ENCODE peak calls at places on chromosome 2, in four cellular contexts. V is K562, J is epithelial cell of esophagus, I is ascending aorta. X is an unnamed sample.
A peak's percentile ranks its signal among the peaks of the same experiment; 100 is the strongest.

GRCh38 chr2:26298638-26299393 is 47.1 kb upstream of the SELENOI start:
- DNase-seq in V (no peak), J (peak; percentile 71), I (no peak), X (peak; percentile 64)

GRCh38 chr2:235542728-235543125 is 48.9 kb downstream of the AGAP1 start:
- DNase-seq in V (no peak), J (no peak), I (no peak), X (no peak)

GRCh38 chr2:26692814-26693286 is 328 bp downstream of the KCNK3 start:
- DNase-seq in V (no peak), J (peak; percentile 44), I (no peak), X (no peak)

GRCh38 chr2:37436324-37436723 is 91.9 kb downstream of the QPCT start:
- DNase-seq in V (no peak), J (no peak), I (no peak), X (no peak)

GRCh38 chr2:215880970-215881369 is 132.4 kb downstream of the MREG start:
- DNase-seq in V (peak; percentile 45), J (no peak), I (no peak), X (no peak)

GRCh38 chr2:9781252-9781651 is 62.0 kb upstream of the TAF1B start:
- DNase-seq in V (no peak), J (peak; percentile 97), I (no peak), X (peak; percentile 96)

GRCh38 chr2:235116885-235117492 is 165.2 kb downstream of the SH3BP4 start:
- DNase-seq in V (peak; percentile 15), J (peak; percentile 39), I (no peak), X (peak; percentile 45)

GRCh38 chr2:102826904-102827303 is 65.1 kb downstream of the TMEM182 start:
- DNase-seq in V (peak; percentile 4), J (peak; percentile 15), I (no peak), X (no peak)

GRCh38 chr2:71778514-71779305 is 325.3 kb downstream of the DYSF start:
- DNase-seq in V (no peak), J (no peak), I (no peak), X (no peak)

GRCh38 chr2:239186516-239186915 is 214.3 kb downstream of the HDAC4 start:
- DNase-seq in V (no peak), J (no peak), I (no peak), X (no peak)

GRCh38 chr2:111946294-111947114 is 48.1 kb downstream of the MERTK start:
- DNase-seq in V (no peak), J (peak; percentile 96), I (no peak), X (peak; percentile 97)

GRCh38 chr2:142557391-142557790 is 320.1 kb upstream of the KYNU start:
- DNase-seq in V (no peak), J (no peak), I (no peak), X (no peak)

GRCh38 chr2:25332571-25332970 is 9.2 kb downstream of the DNMT3A start:
- DNase-seq in V (no peak), J (no peak), I (no peak), X (no peak)

GRCh38 chr2:147165682-147166081 is 679.1 kb upstream of the ACVR2A start:
- DNase-seq in V (no peak), J (peak; percentile 16), I (no peak), X (no peak)

GRCh38 chr2:40511661-40512213 is 59.8 kb upstream of the SLC8A1 start:
- DNase-seq in V (no peak), J (peak; percentile 19), I (no peak), X (no peak)

GRCh38 chr2:114127372-114127771 is 237.5 kb downstream of the ACTR3 start:
- DNase-seq in V (no peak), J (peak; percentile 9), I (no peak), X (peak; percentile 17)

GRCh38 chr2:68828887-68829708 is 42.1 kb downstream of the BMP10 start:
- DNase-seq in V (peak; percentile 90), J (peak; percentile 91), I (peak; percentile 86), X (peak; percentile 87)

GRCh38 chr2:39385172-39385571 is 51.9 kb downstream of the MAP4K3 start:
- DNase-seq in V (no peak), J (peak; percentile 89), I (no peak), X (peak; percentile 97)

GRCh38 chr2:37466533-37467230 is 122.3 kb downstream of the QPCT start:
- DNase-seq in V (no peak), J (no peak), I (no peak), X (no peak)

DNA sequence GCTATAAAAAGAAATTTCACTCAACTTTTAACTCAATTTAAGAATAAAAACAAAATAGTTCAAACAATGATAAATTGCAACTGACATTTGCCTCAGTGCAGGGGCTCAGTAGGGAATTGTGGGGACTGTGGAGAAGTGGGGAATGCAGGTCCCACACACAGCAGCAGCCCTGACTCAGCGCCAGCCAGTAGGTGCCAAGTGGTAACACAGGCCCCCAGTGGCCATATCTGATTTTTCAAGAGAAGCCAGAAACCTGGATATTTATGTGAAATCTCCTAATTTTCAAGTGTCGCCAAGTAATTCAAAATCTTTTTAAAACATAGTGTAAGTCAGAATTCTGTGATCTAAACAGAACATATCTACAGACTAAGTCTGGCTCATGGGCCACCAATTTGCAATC is 186.3 kb downstream of the EN1 start:
- DNase-seq in V (no peak), J (no peak), I (no peak), X (no peak)
- TF ChIP-seq CTCF in V (peak; percentile 19), J (no peak), I (no peak), X (no peak)

GRCh38 chr2:23551875-23552274 is 166.9 kb downstream of the KLHL29 start:
- DNase-seq in V (no peak), J (no peak), I (no peak), X (no peak)
- H3K4me3 ChIP-seq in V (no peak overlapping the region), J (no peak overlapping the region), I (no peak overlapping the region), X (no peak overlapping the region)

DNA sequence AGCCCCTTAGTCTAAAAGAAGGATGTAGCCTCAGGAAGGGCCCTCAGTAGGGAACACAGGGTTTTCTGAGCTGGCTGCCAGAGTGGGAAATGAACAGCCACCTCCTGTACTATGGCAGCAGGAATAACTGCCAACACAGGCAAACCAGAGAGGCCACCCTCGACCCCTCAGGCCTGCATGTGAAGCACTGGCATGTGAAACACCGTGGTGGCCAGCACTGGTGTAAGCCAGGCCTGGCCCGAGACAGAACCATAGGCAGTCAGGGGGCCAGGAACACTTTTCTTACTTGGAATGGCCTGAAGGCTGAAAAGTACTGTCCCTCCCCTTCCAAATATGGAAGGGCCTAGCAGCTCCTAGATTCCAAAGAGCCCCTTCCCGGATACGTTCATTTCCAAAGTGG is 28.2 kb downstream of the SFXN5 start:
- DNase-seq in V (no peak), J (no peak), I (no peak), X (no peak)
- TF ChIP-seq CTCF in V (no peak), J (no peak), I (no peak), X (no peak)

GRCh38 chr2:85411405-85411748 is 1.2 kb upstream of the CAPG start:
- DNase-seq in V (no peak), J (no peak), I (no peak), X (no peak)

GRCh38 chr2:85414761-85415498 is 3.6 kb upstream of the SH2D6 start:
- DNase-seq in V (peak; percentile 86), J (no peak), I (no peak), X (no peak)

GRCh38 chr2:85413592-85414421 is 3.6 kb upstream of the CAPG start:
- DNase-seq in V (peak; percentile 77), J (peak; percentile 71), I (no peak), X (peak; percentile 44)

GRCh38 chr2:85409719-85410583 is at the start of gene CAPG:
- DNase-seq in V (peak; percentile 86), J (peak; percentile 70), I (no peak), X (peak; percentile 61)

GRCh38 chr2:85410584-85411404 is 628 bp upstream of the CAPG start:
- DNase-seq in V (no peak), J (peak; percentile 51), I (no peak), X (peak; percentile 52)
- H3K4me3 ChIP-seq in V (no peak overlapping the region), J (no peak overlapping the region), I (no peak overlapping the region), X (no peak overlapping the region)

DNA sequence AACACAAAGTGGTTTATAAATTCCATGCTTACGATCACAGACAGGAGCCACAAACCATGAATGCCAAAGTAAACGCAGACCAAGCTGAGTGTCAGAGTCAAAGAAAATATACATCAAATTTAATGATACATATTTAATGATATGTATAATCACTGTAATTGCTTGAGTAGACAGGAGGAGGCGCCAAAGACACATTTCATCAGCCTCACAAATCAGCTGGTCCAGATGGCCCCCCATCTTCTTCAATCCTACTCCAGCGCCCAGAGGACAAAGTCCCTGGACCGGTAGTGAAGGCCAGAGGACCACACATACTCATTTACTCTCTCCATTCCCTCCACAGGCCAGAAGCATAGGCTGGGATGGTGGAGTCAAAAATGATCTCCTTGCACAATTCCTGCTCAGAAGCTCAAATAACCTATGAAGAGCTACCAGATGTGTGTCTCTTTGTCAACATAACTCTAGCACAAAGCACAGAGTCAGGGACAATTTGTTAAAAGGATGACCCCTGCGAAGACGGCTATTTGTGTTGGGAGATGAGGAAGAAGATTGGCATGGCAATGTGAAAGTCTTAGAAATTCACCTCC is 149.3 kb upstream of the PGAP1 start:
- DNase-seq in V (peak; percentile 24), J (peak; percentile 14), I (no peak), X (no peak)
- TF ChIP-seq CTCF in V (peak; percentile 53), J (peak; percentile 18), I (peak; percentile 13), X (peak; percentile 15)

DNA sequence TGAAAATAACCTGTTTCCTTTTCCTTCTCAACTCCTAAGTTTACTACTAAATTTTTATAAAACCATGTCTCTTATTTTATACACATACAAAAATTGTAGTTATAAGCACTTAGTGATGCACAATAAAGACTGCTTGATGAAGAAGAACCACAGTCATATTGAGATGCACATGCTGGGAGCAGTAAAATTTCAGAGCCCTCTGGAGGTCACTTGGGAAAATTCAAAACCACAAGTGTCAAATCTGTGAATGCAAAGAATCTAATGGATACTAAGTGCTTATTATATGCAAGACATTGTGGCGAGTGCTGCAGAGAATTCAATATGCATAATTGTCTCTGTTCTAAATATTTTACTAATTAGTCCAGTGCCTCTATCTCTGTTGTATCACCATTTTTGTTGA is 180.5 kb downstream of the VWC2L start:
- DNase-seq in V (no peak), J (peak; percentile 15), I (no peak), X (peak; percentile 12)
- H3K4me3 ChIP-seq in V (no peak overlapping the region), J (no peak overlapping the region), I (no peak overlapping the region), X (no peak overlapping the region)

DNA sequence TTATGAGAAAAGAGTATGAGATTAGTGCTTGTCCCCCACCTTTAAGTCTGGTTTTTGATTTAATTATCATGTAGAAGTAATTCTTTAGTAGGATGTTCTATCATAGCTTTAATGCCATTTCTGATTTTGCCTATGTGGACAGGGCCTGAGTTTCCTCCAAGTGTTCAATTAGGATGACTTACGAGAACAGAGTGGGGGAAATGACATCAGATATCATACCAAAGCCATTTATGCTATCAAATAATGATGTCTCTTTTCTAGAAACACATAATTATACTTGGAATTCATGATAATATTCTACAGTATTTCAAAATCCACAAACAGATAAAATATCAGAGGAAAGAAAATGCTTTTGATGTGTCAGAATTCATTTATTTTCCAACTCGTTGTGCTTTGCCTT is 165.8 kb upstream of the SPRED2 start:
- DNase-seq in V (no peak), J (no peak), I (no peak), X (no peak)
- TF ChIP-seq CTCF in V (no peak), J (no peak), I (no peak), X (no peak)

GRCh38 chr2:241466230-241466629 is 42.2 kb downstream of the STK25 start:
- DNase-seq in V (no peak), J (no peak), I (no peak), X (no peak)

GRCh38 chr2:241463276-241464135 is 44.9 kb downstream of the STK25 start:
- DNase-seq in V (no peak), J (no peak), I (no peak), X (no peak)

GRCh38 chr2:241461693-241462677 is 46.4 kb downstream of the STK25 start:
- DNase-seq in V (no peak), J (no peak), I (no peak), X (no peak)

GRCh38 chr2:241467777-241468570 is 40.4 kb downstream of the STK25 start:
- DNase-seq in V (no peak), J (no peak), I (no peak), X (no peak)

GRCh38 chr2:241465543-241465942 is 42.8 kb downstream of the STK25 start:
- DNase-seq in V (no peak), J (no peak), I (no peak), X (no peak)
- H3K4me3 ChIP-seq in V (no peak overlapping the region), J (no peak overlapping the region), I (no peak overlapping the region), X (no peak overlapping the region)

X was measured in bronchial epithelial cell.